ENCODE peak calls at places on chromosomes 11 and 22, in five cellular contexts. W is transverse colon, H is H1, V is HepG2, P is stomach. M is an unnamed sample.

GRCh38 chr11:83520849-83521248 is 234.7 kb upstream of the CCDC90B start:
- DNase-seq in W (no peak), H (no peak), V (peak), P (peak), M (peak)

GRCh38 chr22:33853200-33854097 is 66.8 kb downstream of the LARGE1 start:
- DNase-seq in W (peak), H (no peak), V (peak), P (peak), M (no peak)

GRCh38 chr11:2783536-2784082 is 83.8 kb upstream of the KCNQ1OT1 start:
- DNase-seq in W (no peak), H (no peak), V (no peak), P (no peak), M (no peak)

GRCh38 chr11:78809931-78810481 is 235.3 kb upstream of the NARS2 start:
- DNase-seq in W (no peak), H (no peak), V (no peak), P (no peak), M (no peak)

GRCh38 chr11:128814856-128815705 is 52.0 kb downstream of the KCNJ1 start:
- DNase-seq in W (peak), H (peak), V (no peak), P (no peak), M (no peak)

GRCh38 chr11:117663826-117664225 is 133.2 kb downstream of the DSCAML1 start:
- DNase-seq in W (no peak), H (no peak), V (no peak), P (no peak), M (no peak)

GRCh38 chr22:32686354-32686753 is 115.2 kb upstream of the TIMP3 start:
- DNase-seq in W (no peak), H (no peak), V (no peak), P (no peak), M (no peak)

GRCh38 chr22:45452565-45453449 is 39.3 kb downstream of the RIBC2 start:
- DNase-seq in W (no peak), H (no peak), V (no peak), P (no peak), M (no peak)

GRCh38 chr11:96033569-96033968 is 109.7 kb upstream of the MTMR2 start:
- DNase-seq in W (no peak), H (no peak), V (no peak), P (no peak), M (no peak)

GRCh38 chr22:49829044-49829719 is 1.5 kb upstream of the BRD1 start:
- DNase-seq in W (no peak), H (no peak), V (no peak), P (no peak), M (no peak)

GRCh38 chr11:45993438-45994064 is 71.1 kb downstream of the LARGE2 start:
- DNase-seq in W (peak), H (no peak), V (no peak), P (no peak), M (no peak)

GRCh38 chr11:93020248-93021088 is 51.0 kb downstream of the MTNR1B start:
- DNase-seq in W (no peak), H (no peak), V (no peak), P (no peak), M (no peak)

GRCh38 chr11:134481135-134481534 is 69.1 kb upstream of the B3GAT1 start:
- DNase-seq in W (no peak), H (no peak), V (no peak), P (no peak), M (no peak)

GRCh38 chr11:10623797-10624761 is 55.6 kb upstream of the LYVE1 start:
- DNase-seq in W (peak), H (peak), V (peak), P (no peak), M (no peak)

GRCh38 chr11:5626191-5626590 is 1.4 kb downstream of the TRIM34 start:
- DNase-seq in W (no peak), H (no peak), V (no peak), P (no peak), M (no peak)

GRCh38 chr22:42208362-42208761 is 62.1 kb downstream of the TCF20 start:
- DNase-seq in W (no peak), H (no peak), V (no peak), P (no peak), M (no peak)

GRCh38 chr11:44236261-44236660 is 73.7 kb downstream of the ALX4 start:
- DNase-seq in W (no peak), H (no peak), V (no peak), P (no peak), M (no peak)

GRCh38 chr22:35552186-35552842 is 11.7 kb downstream of the RASD2 start:
- DNase-seq in W (peak), H (no peak), V (peak), P (no peak), M (no peak)

GRCh38 chr11:125903753-125904659 is at the start of gene DDX25:
- DNase-seq in W (no peak), H (peak), V (no peak), P (no peak), M (no peak)

GRCh38 chr22:28999510-29000224 is 62.0 kb downstream of the C22orf31 start:
- DNase-seq in W (no peak), H (no peak), V (no peak), P (no peak), M (no peak)

GRCh38 chr11:64204464-64204989 is 2.0 kb upstream of the FERMT3 start:
- DNase-seq in W (peak), H (peak), V (peak), P (peak), M (no peak)
- TF ChIP-seq EP300 in W (no peak), H (no peak), V (no peak), P (no peak), M (no peak)

DNA sequence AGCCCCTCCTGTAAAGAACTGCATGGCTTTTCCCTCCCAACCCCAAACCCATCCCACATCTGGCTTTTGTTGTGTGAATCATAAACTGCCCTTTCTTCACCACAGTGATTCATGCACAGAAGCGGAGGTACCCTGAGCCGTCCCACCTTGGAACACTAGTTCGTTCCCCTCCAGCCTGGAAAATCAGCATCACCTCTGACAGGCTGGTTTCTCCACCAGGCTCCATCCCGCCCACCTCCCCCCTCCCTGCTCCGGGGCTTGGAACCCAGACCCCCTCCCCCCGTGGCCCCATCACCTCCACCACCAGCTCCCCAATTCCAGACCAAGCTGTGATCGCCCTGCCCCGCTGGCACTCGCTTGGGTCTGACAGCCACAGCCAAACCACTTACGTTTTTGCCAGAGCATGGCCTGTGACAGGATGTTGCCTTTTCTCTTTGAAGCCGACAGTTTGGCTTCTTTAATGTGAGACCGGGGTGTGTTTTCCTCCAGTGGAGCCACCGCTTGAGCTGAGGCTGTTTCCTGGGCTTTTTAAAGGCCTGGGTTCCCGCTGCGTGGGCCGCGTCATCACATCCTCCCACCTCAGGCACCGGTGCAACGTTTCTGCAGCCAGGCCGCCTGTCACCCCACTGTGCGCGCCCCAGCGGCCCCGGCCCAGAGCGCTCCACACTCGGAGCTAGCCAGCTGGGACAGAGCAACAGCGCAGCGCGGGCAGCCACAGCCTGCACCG is at the start of gene POU2AF1:
- DNase-seq in W (peak), H (no peak), V (no peak), P (no peak), M (no peak)
- TF ChIP-seq POLR2A in W (peak), H (no peak), V (no peak), P (no peak), M (no peak)

GRCh38 chr11:69325446-69325845 is 31.5 kb downstream of the MYEOV start:
- DNase-seq in W (no peak), H (no peak), V (no peak), P (peak), M (no peak)

GRCh38 chr11:69319255-69320106 is 25.5 kb downstream of the MYEOV start:
- DNase-seq in W (no peak), H (no peak), V (no peak), P (no peak), M (no peak)

GRCh38 chr11:69320326-69320725 is 26.4 kb downstream of the MYEOV start:
- DNase-seq in W (no peak), H (no peak), V (no peak), P (no peak), M (no peak)

GRCh38 chr11:69320756-69321741 is 27.1 kb downstream of the MYEOV start:
- DNase-seq in W (no peak), H (no peak), V (no peak), P (no peak), M (no peak)

DNA sequence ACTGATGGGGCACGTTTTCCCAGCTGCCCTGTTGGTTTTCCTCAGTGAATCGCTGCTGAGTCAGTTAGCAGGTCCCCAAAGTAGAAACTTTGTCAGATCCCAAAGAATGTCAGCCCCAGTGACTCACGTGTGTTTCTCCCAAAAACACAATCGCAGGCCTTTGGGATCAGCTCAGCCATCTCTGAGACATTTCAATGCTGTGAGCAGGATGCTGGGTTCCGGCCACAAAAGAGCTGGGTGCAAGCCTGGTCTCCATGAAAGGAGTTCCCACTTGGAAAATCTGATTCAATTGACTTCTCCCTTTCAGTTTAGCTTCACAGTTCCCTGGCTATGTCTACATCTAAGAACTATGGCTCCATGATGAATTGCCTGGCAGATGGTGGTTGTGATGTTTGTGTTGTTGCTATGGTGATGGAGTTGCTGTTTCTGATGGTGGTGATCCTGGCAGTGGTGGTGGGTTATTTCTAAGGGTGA is 28.0 kb downstream of the MYEOV start:
- DNase-seq in W (no peak), H (no peak), V (no peak), P (no peak), M (no peak)
- TF ChIP-seq POLR2AphosphoS5 in W (no peak), H (no peak), V (no peak), P (no peak), M (no peak)

GRCh38 chr22:48607901-48608650 is 1219.6 kb downstream of the BRD1 start:
- DNase-seq in W (no peak), H (no peak), V (no peak), P (no peak), M (no peak)
- TF ChIP-seq EP300 in W (no peak), H (no peak), V (no peak), P (no peak), M (no peak)

DNA sequence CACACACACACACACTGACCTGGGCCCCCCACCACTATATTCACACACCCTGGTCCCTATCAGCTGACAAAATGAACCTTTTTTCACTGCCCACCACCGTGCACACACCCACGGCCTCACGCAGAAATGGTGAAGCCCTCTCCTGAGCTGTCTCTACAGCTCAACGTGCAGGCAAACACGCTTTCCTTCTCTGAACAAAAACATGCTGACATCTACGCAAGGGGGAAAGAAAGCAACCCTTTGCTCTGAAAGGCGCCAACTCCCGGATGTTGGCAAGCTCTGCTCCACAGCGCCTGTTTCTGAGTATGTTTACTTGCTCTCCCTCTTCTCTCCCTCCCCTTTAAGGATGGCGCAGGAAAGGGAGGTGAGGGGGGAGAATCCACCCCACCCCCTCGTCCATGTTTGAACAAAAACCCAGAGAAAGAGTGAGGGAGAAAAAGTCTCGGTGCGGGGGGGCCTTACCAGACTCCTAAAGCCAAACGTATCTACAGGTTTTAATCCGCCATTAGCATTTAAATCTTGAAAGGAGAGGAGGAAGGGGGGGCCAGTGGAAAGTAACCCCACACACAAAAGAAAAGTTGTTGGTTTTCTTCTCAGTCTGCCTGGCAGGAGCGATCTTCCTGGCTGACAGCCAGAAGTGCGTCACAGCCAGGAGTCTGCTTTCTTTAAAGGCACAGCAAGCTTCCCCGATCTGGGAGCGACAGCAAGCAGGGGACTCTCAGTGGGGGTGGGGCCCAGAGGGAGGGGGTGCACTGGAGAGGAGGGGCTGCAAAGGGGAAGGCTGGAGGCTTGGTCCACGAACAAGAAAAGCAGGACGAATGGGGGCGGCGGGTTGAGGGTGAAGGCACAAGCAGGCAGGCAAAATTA is 39.6 kb downstream of the NUMA1 start:
- DNase-seq in W (peak), H (peak), V (peak), P (peak), M (peak)
- TF ChIP-seq POLR2A in W (peak), H (no peak), V (no peak), P (no peak), M (peak)

GRCh38 chr22:20061481-20061861 is 18.6 kb upstream of the DGCR8 start:
- DNase-seq in W (no peak), H (no peak), V (no peak), P (no peak), M (no peak)
- TF ChIP-seq POLR2AphosphoS5 in W (no peak), H (no peak), V (no peak), P (no peak), M (no peak)

DNA sequence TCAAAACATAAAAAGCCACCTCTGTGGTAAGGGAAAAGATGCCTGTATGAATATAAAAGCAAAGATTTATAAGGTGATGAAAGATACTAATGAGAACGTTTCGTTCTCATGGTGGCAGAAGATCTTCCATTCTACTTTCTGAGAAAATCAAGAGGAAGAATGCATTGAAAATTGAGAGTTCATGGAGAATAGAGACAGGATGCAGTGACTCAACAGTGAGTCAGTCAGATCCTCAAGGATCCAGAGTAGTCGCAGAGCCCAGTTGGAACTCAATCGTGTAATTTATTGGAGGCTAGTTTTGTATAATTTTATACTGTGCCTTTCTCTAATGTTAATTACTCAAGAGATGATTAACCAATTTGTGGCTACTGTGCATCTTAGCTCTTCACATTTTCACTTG is 73.3 kb downstream of the ENTHD1 start:
- DNase-seq in W (no peak), H (no peak), V (no peak), P (no peak), M (no peak)
- TF ChIP-seq EP300 in W (no peak), H (no peak), V (no peak), P (no peak), M (no peak)

GRCh38 chr11:118927554-118928107 is 1.9 kb upstream of the BCL9L start:
- DNase-seq in W (no peak), H (no peak), V (no peak), P (no peak), M (no peak)

GRCh38 chr11:118922745-118923627 is 2.7 kb downstream of the BCL9L start:
- DNase-seq in W (no peak), H (no peak), V (no peak), P (no peak), M (no peak)

GRCh38 chr11:118923721-118924587 is 1.8 kb downstream of the BCL9L start:
- DNase-seq in W (peak), H (no peak), V (no peak), P (no peak), M (no peak)

GRCh38 chr11:118921929-118922744 is 3.6 kb downstream of the BCL9L start:
- DNase-seq in W (peak), H (no peak), V (peak), P (peak), M (no peak)

DNA sequence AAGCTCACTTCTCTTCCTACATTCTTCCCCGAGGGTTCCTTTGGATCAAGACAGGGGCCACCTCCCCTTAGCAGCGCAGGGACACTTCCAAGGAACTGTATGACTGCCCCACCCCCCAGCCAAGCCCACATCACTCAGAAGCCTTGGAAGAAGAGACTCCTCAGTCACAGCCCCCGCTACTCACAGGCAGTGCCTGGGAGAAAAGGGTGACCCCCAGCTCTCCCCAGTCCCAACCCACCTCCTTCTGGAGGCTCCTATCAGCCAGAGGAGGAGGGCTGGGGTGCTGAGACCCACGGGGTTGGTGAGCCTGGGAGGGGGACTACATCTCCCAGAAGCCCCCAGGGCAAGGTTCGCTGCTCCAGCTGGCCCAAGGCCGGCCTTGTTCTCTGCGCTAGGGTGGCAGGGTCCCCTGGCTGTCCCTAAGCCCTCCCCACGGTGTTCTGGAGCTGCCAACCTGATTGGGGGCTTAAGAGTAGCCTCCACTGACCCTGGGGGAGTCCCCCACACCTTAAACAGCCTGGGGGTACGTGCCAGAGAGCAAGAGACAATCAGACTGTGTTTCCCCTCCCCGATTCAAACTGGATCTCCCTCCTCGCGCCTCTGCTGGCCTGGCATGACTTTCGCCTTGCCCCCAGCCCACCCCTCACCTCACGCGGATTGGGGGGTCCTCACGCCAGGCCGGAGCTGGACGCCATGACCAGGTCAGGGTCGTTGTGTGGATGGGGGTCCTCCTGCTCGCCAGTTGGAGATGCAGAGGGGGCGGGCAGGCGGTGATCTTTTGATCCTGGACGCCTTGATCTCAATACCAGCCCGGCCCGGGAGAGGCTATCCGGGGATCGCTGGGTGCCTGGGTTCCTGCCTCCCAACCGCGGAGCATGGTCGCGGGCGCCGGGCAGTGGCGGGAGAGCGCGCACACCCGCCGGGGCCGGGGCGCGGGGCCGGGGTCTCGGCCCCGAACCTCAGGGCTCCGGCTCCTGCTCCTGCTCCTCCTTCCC is 838 bp downstream of the BCL9L start:
- DNase-seq in W (peak), H (no peak), V (no peak), P (peak), M (no peak)
- TF ChIP-seq POLR2A in W (no peak), H (no peak), V (no peak), P (no peak), M (peak)

GRCh38 chr22:37636186-37636948 is 3.1 kb upstream of the SH3BP1 start:
- DNase-seq in W (peak), H (no peak), V (no peak), P (peak), M (no peak)
- TF ChIP-seq POLR2AphosphoS5 in W (peak), H (no peak), V (no peak), P (no peak), M (no peak)